ENCODE peak calls at places on chromosomes 6 and 20, in nine cellular contexts. N is fibroblast of gingiva; Y is HS-5; K is endothelial cell; J is EL; P is CMK; X is COR-L47; T is immature natural killer cell; W is effector CD4-positive, alpha-beta T cell. A is an unnamed sample.
A peak's percentile ranks its signal among the peaks of the same experiment; 100 is the strongest.

GRCh38 chr6:56528412-56528841 is 114.3 kb downstream of the DST start:
- DNase-seq in J (peak; percentile 98), K (no peak), N (peak; percentile 69), W (no peak), X (no peak), T (no peak), P (no peak), Y (peak; percentile 96), A (no peak)

GRCh38 chr6:14882394-14883073 is 363.3 kb upstream of the JARID2 start:
- DNase-seq in K (no peak), N (peak; percentile 72), X (no peak), W (no peak), Y (no peak), T (no peak), P (no peak), J (no peak), A (no peak)

GRCh38 chr20:46463852-46464251 is 49.5 kb downstream of the ZNF334 start:
- DNase-seq in K (no peak), T (no peak), P (no peak), N (no peak), J (no peak), X (no peak), Y (no peak), W (no peak), A (no peak)

GRCh38 chr20:19071902-19072498 is 140.4 kb upstream of the SLC24A3 start:
- DNase-seq in K (no peak), X (no peak), T (no peak), P (no peak), J (no peak), Y (no peak), W (no peak), N (no peak), A (no peak)

GRCh38 chr6:35774116-35774794 is 2.1 kb upstream of the CLPSL2 start:
- DNase-seq in K (no peak), T (no peak), W (no peak), Y (no peak), X (no peak), P (no peak), N (no peak), J (no peak), A (no peak)

GRCh38 chr6:153038378-153038777 is 35.9 kb upstream of the MTRF1L start:
- DNase-seq in N (peak; percentile 73), X (no peak), J (peak; percentile 10), K (no peak), W (no peak), Y (no peak), P (no peak), T (no peak), A (no peak)

GRCh38 chr6:117448011-117448410 is 22.3 kb upstream of the ROS1 start:
- DNase-seq in P (no peak), Y (no peak), N (no peak), T (no peak), W (no peak), J (peak; percentile 19), K (no peak), X (no peak), A (no peak)

GRCh38 chr6:111175135-111175534 is 87.8 kb downstream of the SLC16A10 start:
- DNase-seq in X (no peak), T (no peak), Y (no peak), J (no peak), W (no peak), P (no peak), N (no peak), K (no peak), A (no peak)

GRCh38 chr6:131000544-131000943 is 62.5 kb downstream of the EPB41L2 start:
- DNase-seq in W (no peak), T (no peak), K (no peak), N (no peak), J (no peak), Y (no peak), P (no peak), X (no peak), A (peak; percentile 72)

GRCh38 chr6:99604161-99605073 is 2.2 kb upstream of the PRDM13 start:
- DNase-seq in W (no peak), K (no peak), N (no peak), J (no peak), X (no peak), T (no peak), Y (no peak), P (no peak), A (no peak)

GRCh38 chr6:15260099-15260821 is 14.4 kb downstream of the JARID2 start:
- DNase-seq in W (no peak), X (no peak), P (no peak), N (peak; percentile 78), T (no peak), J (peak; percentile 89), Y (peak; percentile 75), K (no peak), A (no peak)

GRCh38 chr20:38290829-38291581 is 13.0 kb upstream of the BPI start:
- DNase-seq in Y (no peak), J (peak; percentile 65), X (no peak), K (peak; percentile 38), T (no peak), W (no peak), P (no peak), N (peak; percentile 18), A (no peak)

GRCh38 chr6:43668151-43669028 is 19.2 kb downstream of the MRPS18A start:
- DNase-seq in J (peak; percentile 67), Y (no peak), T (no peak), P (no peak), W (no peak), X (peak; percentile 67), K (peak; percentile 70), N (peak; percentile 41), A (peak; percentile 83)

GRCh38 chr6:7200598-7201443 is 93.1 kb downstream of the RREB1 start:
- DNase-seq in T (no peak), P (no peak), Y (no peak), K (no peak), J (no peak), N (no peak), X (no peak), W (no peak), A (no peak)

GRCh38 chr6:167968091-167968490 is 29.4 kb upstream of the KIF25 start:
- DNase-seq in N (no peak), K (peak; percentile 70), Y (no peak), T (no peak), W (no peak), P (peak; percentile 20), J (peak; percentile 4), X (no peak), A (peak; percentile 52)

GRCh38 chr6:21748343-21749063 is 155.0 kb downstream of the SOX4 start:
- DNase-seq in X (peak; percentile 17), N (peak; percentile 30), W (no peak), T (no peak), P (no peak), J (peak; percentile 23), Y (no peak), K (no peak), A (no peak)

GRCh38 chr6:107128577-107128976 is 13.3 kb upstream of the BEND3 start:
- DNase-seq in K (no peak), W (no peak), N (no peak), Y (no peak), T (no peak), X (no peak), J (no peak), P (no peak), A (no peak)

GRCh38 chr6:119040229-119040628 is 38.2 kb downstream of the FAM184A start:
- DNase-seq in P (no peak), X (no peak), J (no peak), T (no peak), Y (no peak), K (no peak), N (no peak), W (no peak), A (no peak)

GRCh38 chr20:61440548-61441055 is 188.5 kb downstream of the CDH4 start:
- DNase-seq in J (no peak), Y (no peak), K (no peak), N (no peak), T (no peak), W (no peak), X (no peak), P (no peak), A (no peak)

GRCh38 chr6:42781811-42782688 is at the start of gene BICRAL:
- DNase-seq in T (peak; percentile 74), J (peak; percentile 78), K (peak; percentile 73), X (peak; percentile 83), Y (peak; percentile 62), P (peak; percentile 43), W (peak; percentile 71), N (peak; percentile 82), A (peak; percentile 83)

GRCh38 chr6:31498748-31499147 is 803 bp downstream of the MICB start:
- DNase-seq in W (no peak), T (no peak), P (no peak), X (no peak), Y (no peak), K (peak; percentile 22), N (no peak), J (no peak), A (no peak)

GRCh38 chr20:18907353-18907752 is 93.8 kb downstream of the SCP2D1 start:
- DNase-seq in K (no peak), W (no peak), J (no peak), X (no peak), N (no peak), Y (no peak), T (no peak), P (no peak), A (no peak)

GRCh38 chr6:132142308-132142707 is 191.1 kb upstream of the CCN2 start:
- DNase-seq in P (no peak), K (no peak), T (no peak), X (no peak), Y (no peak), J (no peak), W (no peak), N (no peak), A (no peak)

GRCh38 chr6:30881987-30882763 is 2.1 kb upstream of the DDR1 start:
- DNase-seq in Y (no peak), P (no peak), K (no peak), J (no peak), N (no peak), W (no peak), T (no peak), X (no peak), A (no peak)

GRCh38 chr6:134288538-134289203 is 29.2 kb downstream of the SGK1 start:
- DNase-seq in P (no peak), K (no peak), W (no peak), X (no peak), J (peak; percentile 91), N (peak; percentile 90), T (no peak), Y (peak; percentile 96), A (no peak)

GRCh38 chr20:53513489-53514298 is 79.9 kb downstream of the ZNF217 start:
- DNase-seq in N (no peak), W (no peak), K (no peak), X (no peak), J (no peak), Y (no peak), T (no peak), P (no peak), A (no peak)

GRCh38 chr6:35140991-35141720 is at the start of gene TCP11:
- DNase-seq in N (no peak), X (no peak), P (peak; percentile 37), T (peak; percentile 41), K (no peak), Y (no peak), J (no peak), W (no peak), A (no peak)

GRCh38 chr20:47075263-47075662 is 180.6 kb downstream of the EYA2 start:
- DNase-seq in T (no peak), J (no peak), N (no peak), W (no peak), K (no peak), P (no peak), Y (no peak), X (no peak), A (no peak)

GRCh38 chr6:6811151-6812002 is 222.9 kb downstream of the LY86 start:
- DNase-seq in P (no peak), Y (peak; percentile 72), W (peak; percentile 7), K (peak; percentile 27), J (peak; percentile 70), N (no peak), T (peak; percentile 25), X (peak; percentile 74), A (no peak)

A was measured in D341Med.